ENCODE peak calls at places on chromosomes 13 and 19, in five cellular contexts. X is hepatocyte, A is SK-N-SH, F is GM23248, M is MM.1S. S is an unnamed sample.

GRCh38 chr19:16293133-16294085 is 31.2 kb upstream of the KLF2 start:
- DNase-seq in X (peak), F (peak), M (no peak), A (no peak), S (no peak)

GRCh38 chr19:14434543-14435319 is 1.6 kb downstream of the PKN1 start:
- DNase-seq in A (peak), M (no peak), F (peak), X (peak), S (no peak)

GRCh38 chr19:6424190-6424938 is at the start of gene KHSRP:
- DNase-seq in A (peak), F (peak), M (peak), X (peak), S (peak)

GRCh38 chr19:36973844-36974195 is 57.7 kb downstream of the ZNF568 start:
- DNase-seq in A (no peak), X (no peak), M (no peak), F (no peak), S (no peak)

GRCh38 chr19:53868091-53868891 is 608 bp downstream of the MYADM start:
- DNase-seq in M (no peak), A (peak), X (peak), F (peak), S (no peak)

GRCh38 chr13:104650426-104650825 is 1584.2 kb upstream of the SLC10A2 start:
- DNase-seq in M (no peak), X (no peak), A (no peak), F (no peak), S (no peak)

GRCh38 chr13:97629601-97630272 is 195.8 kb downstream of the RAP2A start:
- DNase-seq in A (no peak), F (no peak), X (no peak), M (no peak), S (no peak)

GRCh38 chr19:35755550-35756371 is 1.1 kb downstream of the HSPB6 start:
- DNase-seq in A (no peak), M (no peak), F (peak), X (peak), S (no peak)

GRCh38 chr13:65508338-65508737 is 1721.8 kb downstream of the PCDH9 start:
- DNase-seq in X (no peak), F (no peak), M (no peak), A (no peak), S (no peak)

GRCh38 chr13:48508001-48508400 is 24.9 kb downstream of the RCBTB2 start:
- DNase-seq in M (no peak), F (no peak), A (no peak), X (no peak), S (no peak)

GRCh38 chr13:46683879-46684278 is 113.1 kb downstream of the ESD start:
- DNase-seq in M (no peak), A (no peak), X (no peak), F (no peak), S (no peak)

GRCh38 chr19:41447732-41448332 is 4.9 kb downstream of the ERICH4 start:
- DNase-seq in X (no peak), F (no peak), A (no peak), M (no peak), S (no peak)

GRCh38 chr19:6773323-6773931 is 919 bp downstream of the VAV1 start:
- DNase-seq in A (no peak), X (no peak), M (peak), F (no peak), S (peak)

GRCh38 chr13:25281193-25281936 is 5.9 kb downstream of the MTMR6 start:
- DNase-seq in M (no peak), A (no peak), X (no peak), F (no peak), S (peak)

GRCh38 chr13:42247883-42248282 is 24.1 kb upstream of the AKAP11 start:
- DNase-seq in F (peak), X (no peak), A (no peak), M (no peak), S (no peak)

GRCh38 chr19:41906271-41906670 is 22.0 kb downstream of the ERFL start:
- DNase-seq in A (peak), M (no peak), X (no peak), F (no peak), S (no peak)

GRCh38 chr19:7870571-7871279 is 3.5 kb downstream of the PRR36 start:
- DNase-seq in A (peak), X (peak), F (peak), M (peak), S (peak)

GRCh38 chr13:66353664-66354063 is 876.5 kb downstream of the PCDH9 start:
- DNase-seq in M (no peak), F (no peak), X (peak), A (no peak), S (no peak)

GRCh38 chr13:20404488-20405222 is 121.0 kb downstream of the CRYL1 start:
- DNase-seq in M (no peak), F (no peak), A (no peak), X (no peak), S (no peak)

GRCh38 chr19:7901337-7901736 is 2.3 kb upstream of the MAP2K7 start:
- DNase-seq in F (no peak), X (no peak), M (no peak), A (no peak), S (no peak)

GRCh38 chr19:3633559-3633988 is 7.0 kb upstream of the CACTIN start:
- DNase-seq in F (no peak), A (no peak), X (no peak), M (no peak), S (no peak)

GRCh38 chr19:28523619-28524018 is 689.3 kb downstream of the UQCRFS1 start:
- DNase-seq in A (no peak), M (no peak), F (no peak), X (no peak), S (no peak)

GRCh38 chr13:79900356-79900755 is 419.4 kb downstream of the NDFIP2 start:
- DNase-seq in A (no peak), X (no peak), M (no peak), F (no peak), S (no peak)

GRCh38 chr13:96284971-96285370 is 195.1 kb downstream of the HS6ST3 start:
- DNase-seq in X (no peak), F (no peak), A (no peak), M (no peak), S (no peak)

GRCh38 chr13:44271031-44271433 is 102.6 kb upstream of the SERP2 start:
- DNase-seq in A (no peak), M (no peak), X (peak), F (peak), S (no peak)

GRCh38 chr19:7596191-7596937 is 701 bp downstream of the CAMSAP3 start:
- DNase-seq in F (no peak), A (peak), X (peak), M (no peak), S (no peak)

GRCh38 chr13:42102961-42103688 is 54.7 kb downstream of the DGKH start:
- DNase-seq in F (peak), M (no peak), X (no peak), A (no peak), S (no peak)

GRCh38 chr13:110156186-110157065 is 150.5 kb downstream of the COL4A1 start:
- DNase-seq in A (no peak), X (no peak), F (no peak), M (no peak), S (no peak)

GRCh38 chr13:98592353-98592740 is 15.4 kb upstream of the STK24 start:
- DNase-seq in A (no peak), X (no peak), F (no peak), M (no peak), S (no peak)

GRCh38 chr13:97257800-97258799 is 36.0 kb downstream of the MBNL2 start:
- DNase-seq in F (peak), A (no peak), X (peak), M (peak), S (no peak)

GRCh38 chr13:84430015-84430414 is 547.7 kb upstream of the SLITRK1 start:
- DNase-seq in X (no peak), F (peak), A (no peak), M (no peak), S (no peak)

GRCh38 chr13:66915596-66916185 is 314.4 kb downstream of the PCDH9 start:
- DNase-seq in M (no peak), X (no peak), F (no peak), A (no peak), S (peak)

GRCh38 chr19:20860339-20860738 is 62.7 kb upstream of the ZNF85 start:
- DNase-seq in A (no peak), M (no peak), X (no peak), F (no peak), S (no peak)

DNA sequence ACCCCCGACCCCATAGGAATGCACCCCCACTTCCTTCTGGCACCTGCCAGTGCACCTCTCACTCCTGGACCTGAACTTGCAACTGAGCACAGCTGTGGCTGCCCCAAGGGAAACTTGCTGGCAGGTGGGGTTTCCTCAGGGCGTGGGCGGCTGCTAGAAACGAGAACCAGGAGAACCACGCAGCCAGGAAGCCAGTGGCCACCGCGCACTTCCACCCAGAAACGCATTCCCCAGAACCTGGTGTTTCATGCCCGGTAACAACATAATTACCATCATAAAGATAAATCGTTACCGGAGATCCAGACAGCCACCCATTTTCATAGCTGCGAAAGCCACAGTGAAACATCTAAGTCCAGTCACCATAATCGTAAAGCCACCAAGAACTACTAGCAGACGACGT is 75.2 kb upstream of the C13orf46 start:
- DNase-seq in X (no peak), F (no peak), A (no peak), M (peak), S (peak)
- TF ChIP-seq EZH2phosphoT487 in X (no peak), F (no peak), A (no peak), M (no peak), S (no peak)

GRCh38 chr13:77383097-77383496 is 56.2 kb upstream of the MYCBP2 start:
- DNase-seq in F (no peak), X (no peak), A (no peak), M (no peak), S (no peak)

GRCh38 chr13:77377016-77377415 is 50.1 kb upstream of the MYCBP2 start:
- DNase-seq in A (no peak), X (no peak), F (no peak), M (no peak), S (no peak)

GRCh38 chr13:77378662-77379061 is 51.8 kb upstream of the MYCBP2 start:
- DNase-seq in M (no peak), F (no peak), X (no peak), A (no peak), S (no peak)

GRCh38 chr13:77381059-77381458 is 54.2 kb upstream of the MYCBP2 start:
- DNase-seq in M (no peak), X (no peak), F (no peak), A (no peak), S (no peak)

DNA sequence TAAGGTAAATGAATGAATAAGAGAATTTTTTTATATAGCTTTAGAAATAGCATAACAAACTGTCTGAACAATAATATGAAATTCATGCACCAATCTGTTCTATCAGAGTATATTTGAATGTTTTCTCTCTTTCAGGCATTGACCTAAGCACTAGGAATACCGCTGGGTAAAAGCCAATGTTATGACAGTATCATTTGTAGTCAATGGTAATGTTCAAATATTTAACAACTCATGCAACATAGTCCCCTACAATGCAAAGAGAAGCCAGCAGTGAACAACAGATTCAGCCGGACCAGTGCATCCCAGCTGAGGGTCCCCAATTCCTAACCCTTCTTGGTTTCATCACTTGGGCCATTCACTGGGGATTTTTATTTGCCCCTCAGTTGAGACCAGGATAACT is 52.6 kb upstream of the MYCBP2 start:
- DNase-seq in M (no peak), F (peak), X (no peak), A (no peak), S (no peak)
- TF ChIP-seq EZH2phosphoT487 in M (no peak), F (no peak), X (no peak), A (no peak), S (no peak)

DNA sequence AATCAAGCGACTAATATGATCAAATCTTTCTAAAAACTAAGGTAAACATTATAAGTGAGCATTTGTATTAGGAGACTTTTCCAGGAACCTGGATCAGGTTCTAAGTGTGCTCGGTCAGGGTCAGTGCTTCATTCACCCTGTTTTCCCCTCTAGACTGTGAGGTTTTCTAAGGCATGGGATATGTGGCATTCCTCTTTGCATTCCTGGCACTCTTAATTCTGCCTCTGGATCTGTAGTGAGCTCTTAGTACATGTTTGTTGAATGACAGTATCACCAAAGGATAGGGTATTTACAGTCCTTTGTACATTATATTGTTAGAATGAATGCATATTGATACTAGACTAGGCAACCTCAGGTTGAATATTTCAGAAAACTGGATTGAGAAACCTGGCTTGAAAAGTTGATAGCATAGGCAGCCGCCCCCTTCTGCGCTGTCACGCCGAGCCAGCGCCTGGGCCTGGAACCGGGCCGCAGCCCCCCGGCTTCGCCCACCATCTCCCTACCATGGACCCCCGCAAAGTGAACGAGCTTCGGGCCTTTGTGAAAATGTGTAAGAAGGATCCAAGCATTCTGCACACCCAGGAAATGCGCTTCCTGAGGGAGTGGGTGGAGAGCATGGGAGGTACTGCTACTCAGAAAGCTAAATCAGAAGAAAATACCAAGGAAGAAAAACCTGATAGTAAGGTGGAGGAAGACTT is 156.5 kb downstream of the KCNRG start:
- DNase-seq in M (no peak), F (no peak), X (no peak), A (no peak), S (no peak)
- TF ChIP-seq EZH2phosphoT487 in M (no peak), F (no peak), X (no peak), A (no peak), S (no peak)

GRCh38 chr19:19139876-19140229 is 1.6 kb upstream of the TMEM161A start:
- DNase-seq in A (no peak), F (no peak), M (no peak), X (no peak), S (no peak)
- TF ChIP-seq EZH2phosphoT487 in A (no peak), F (no peak), M (no peak), X (no peak), S (no peak)

GRCh38 chr19:38351865-38352395 is 16.3 kb downstream of the CATSPERG start:
- DNase-seq in X (no peak), A (no peak), F (no peak), M (no peak), S (no peak)
- TF ChIP-seq EZH2phosphoT487 in X (no peak), A (no peak), F (no peak), M (no peak), S (no peak)

GRCh38 chr19:30528919-30529318 is 156.7 kb downstream of the ZNF536 start:
- DNase-seq in A (no peak), F (no peak), X (no peak), M (no peak), S (no peak)

GRCh38 chr19:30535011-30535410 is 162.8 kb downstream of the ZNF536 start:
- DNase-seq in A (no peak), X (no peak), M (no peak), F (peak), S (no peak)

GRCh38 chr19:30525383-30525782 is 153.2 kb downstream of the ZNF536 start:
- DNase-seq in F (no peak), A (no peak), M (no peak), X (no peak), S (no peak)

GRCh38 chr19:30530751-30531150 is 158.6 kb downstream of the ZNF536 start:
- DNase-seq in F (no peak), M (no peak), X (no peak), A (no peak), S (no peak)

GRCh38 chr19:30529876-30530275 is 157.7 kb downstream of the ZNF536 start:
- DNase-seq in A (peak), X (no peak), M (no peak), F (no peak), S (no peak)
- TF ChIP-seq EZH2phosphoT487 in A (no peak), X (no peak), M (no peak), F (no peak), S (no peak)

GRCh38 chr19:2097330-2098327 is 914 bp downstream of the IZUMO4 start:
- DNase-seq in M (peak), A (no peak), F (peak), X (no peak), S (peak)

GRCh38 chr19:2099054-2099501 is 2.4 kb downstream of the IZUMO4 start:
- DNase-seq in X (no peak), A (no peak), F (no peak), M (no peak), S (no peak)

GRCh38 chr19:2096543-2097329 is at the start of gene IZUMO4:
- DNase-seq in X (peak), A (peak), F (peak), M (peak), S (peak)

GRCh38 chr19:2099937-2100718 is 3.4 kb downstream of the IZUMO4 start:
- DNase-seq in M (no peak), A (no peak), F (no peak), X (no peak), S (no peak)

DNA sequence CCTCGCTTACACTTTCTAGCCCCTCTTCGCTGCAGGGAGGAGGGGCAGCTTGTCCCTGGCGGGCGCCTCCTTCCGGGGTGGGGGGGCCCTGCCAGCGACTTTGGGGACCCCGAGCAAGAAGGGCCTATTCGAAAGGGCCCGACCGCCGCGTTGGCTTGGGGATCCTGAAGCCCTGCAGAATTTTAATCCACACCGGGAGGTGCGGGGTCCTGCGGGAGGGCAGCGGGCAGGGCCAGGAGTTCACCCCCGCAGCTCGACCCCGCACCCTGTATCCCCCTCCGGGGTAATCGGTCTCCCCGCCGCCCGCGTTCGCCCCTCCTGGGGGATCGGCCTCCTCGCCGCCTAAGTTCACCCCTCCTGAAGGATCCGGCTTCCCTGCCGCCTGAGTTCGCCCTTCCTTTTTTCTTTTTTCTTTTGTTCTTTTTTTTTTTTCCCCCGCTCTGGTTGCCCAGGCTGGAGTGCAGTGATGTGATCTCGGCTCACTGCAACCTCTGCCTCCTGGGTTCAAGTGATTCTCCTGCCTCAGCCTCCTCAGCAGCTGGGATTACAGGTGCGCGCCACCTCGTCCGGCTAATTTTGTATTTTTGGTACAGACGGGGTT is 688 bp downstream of the MOB3A start:
- DNase-seq in M (peak), A (no peak), F (peak), X (no peak), S (peak)
- TF ChIP-seq EZH2phosphoT487 in M (no peak), A (no peak), F (no peak), X (no peak), S (no peak)

DNA sequence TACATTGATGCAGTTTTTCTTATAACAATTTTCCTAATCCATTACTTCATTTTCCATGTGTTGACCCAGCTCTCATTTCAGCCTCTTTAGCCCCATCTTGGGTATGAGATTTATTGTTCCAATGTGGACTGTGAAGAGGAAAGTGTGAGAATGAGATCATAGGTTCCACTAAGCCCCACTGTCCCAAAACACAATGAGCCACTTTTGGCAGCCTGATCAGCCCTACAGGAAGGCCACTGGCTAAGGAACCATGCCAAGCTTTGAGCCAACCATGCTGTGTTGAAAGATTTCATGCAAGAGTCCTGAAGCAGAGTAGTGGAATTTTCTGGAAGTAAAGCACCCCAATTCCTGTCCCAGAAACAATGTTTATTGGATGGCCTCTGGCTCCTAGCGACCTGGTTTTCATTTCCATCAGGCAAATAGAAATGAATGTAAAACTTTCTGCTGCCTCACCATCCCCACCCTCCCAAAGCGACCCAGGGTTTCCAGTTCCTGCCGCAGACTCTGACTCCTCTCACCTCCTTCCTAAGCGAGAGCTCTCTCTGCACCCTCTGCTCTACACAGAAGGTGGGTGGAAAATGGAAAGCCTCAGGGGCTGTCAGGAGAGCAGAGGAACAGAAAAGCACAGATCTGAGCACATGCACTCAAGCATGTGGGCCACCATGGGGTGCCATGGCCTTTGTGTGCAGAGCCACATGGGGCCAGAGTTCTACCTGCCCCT is 73.1 kb downstream of the KCTD12 start:
- DNase-seq in F (peak), M (no peak), A (no peak), X (no peak), S (no peak)
- TF ChIP-seq EZH2phosphoT487 in F (no peak), M (no peak), A (no peak), X (no peak), S (no peak)

S was measured in OCI-LY7.